ENCODE peak calls at places on chromosome 22, in five cellular contexts. D, L, I, K and Z are unnamed samples. For H3K36me3, H3K9me3 and H3K4me1, the result is how much of the 10 kb centered on the place peaks cover.

GRCh38 chr22:41925783-41926460 is 684 bp downstream of the TNFRSF13C start:
- DNase-seq in L (peak), K (peak), I (peak), D (no peak), Z (peak)

GRCh38 chr22:21015051-21016006 is at the start of gene P2RX6:
- DNase-seq in L (no peak), K (no peak), D (no peak), I (no peak), Z (no peak)

GRCh38 chr22:39821008-39821407 is 72.6 kb downstream of the ENTHD1 start:
- DNase-seq in K (no peak), D (no peak), I (no peak), L (no peak), Z (no peak)

GRCh38 chr22:47623740-47624103 is 861.3 kb downstream of the TBC1D22A start:
- DNase-seq in K (no peak), L (no peak), I (no peak), D (no peak), Z (no peak)

GRCh38 chr22:20530368-20531153 is 23.2 kb downstream of the MED15 start:
- DNase-seq in K (no peak), D (no peak), I (no peak), L (no peak), Z (peak)

GRCh38 chr22:19628038-19628776 is 86.1 kb upstream of the SEPTIN5 start:
- DNase-seq in K (no peak), I (no peak), L (no peak), D (no peak), Z (no peak)

GRCh38 chr22:46827781-46828180 is 65.3 kb downstream of the TBC1D22A start:
- DNase-seq in L (no peak), D (no peak), I (no peak), K (no peak), Z (no peak)

GRCh38 chr22:19108807-19109197 is 13.4 kb downstream of the DGCR2 start:
- DNase-seq in K (no peak), L (no peak), D (no peak), I (no peak), Z (no peak)

GRCh38 chr22:17773606-17774205 is 563 bp downstream of the BID start:
- DNase-seq in L (peak), K (peak), I (peak), D (no peak), Z (peak)

GRCh38 chr22:28585324-28585723 is 94.3 kb downstream of the TTC28 start:
- DNase-seq in K (no peak), L (no peak), I (no peak), D (no peak), Z (no peak)

GRCh38 chr22:43337946-43338345 is 5.2 kb downstream of the SCUBE1 start:
- DNase-seq in L (no peak), D (no peak), K (no peak), I (no peak), Z (no peak)

GRCh38 chr22:47189056-47189916 is 426.8 kb downstream of the TBC1D22A start:
- DNase-seq in K (no peak), L (no peak), I (no peak), D (peak), Z (no peak)

GRCh38 chr22:25166266-25167056 is 33.2 kb upstream of the CRYBB3 start:
- DNase-seq in L (no peak), D (no peak), I (no peak), K (no peak), Z (no peak)

GRCh38 chr22:20267441-20268288 is 453 bp downstream of the RTN4R start:
- DNase-seq in I (no peak), K (no peak), L (peak), D (no peak), Z (peak)

GRCh38 chr22:16961477-16962186 is 46.4 kb downstream of the GAB4 start:
- DNase-seq in D (no peak), K (no peak), L (no peak), I (no peak), Z (no peak)

GRCh38 chr22:19036523-19037273 is 85.5 kb downstream of the DGCR2 start:
- DNase-seq in D (no peak), L (no peak), K (no peak), I (no peak), Z (no peak)

GRCh38 chr22:29151316-29151715 is 54.4 kb upstream of the EMID1 start:
- DNase-seq in K (no peak), D (no peak), I (no peak), L (no peak), Z (no peak)

GRCh38 chr22:19658967-19659804 is 55.1 kb upstream of the SEPTIN5 start:
- DNase-seq in K (no peak), I (no peak), D (no peak), L (no peak), Z (no peak)

GRCh38 chr22:43042101-43042780 is 27.3 kb upstream of the PACSIN2 start:
- DNase-seq in D (no peak), K (peak), I (no peak), L (no peak), Z (no peak)

GRCh38 chr22:19763141-19764049 is 2.8 kb downstream of the TBX1 start:
- DNase-seq in L (no peak), K (no peak), D (no peak), I (no peak), Z (peak)

GRCh38 chr22:28029201-28029948 is 110.3 kb upstream of the PITPNB start:
- DNase-seq in K (peak), D (no peak), I (peak), L (no peak), Z (peak)

GRCh38 chr22:21674611-21675010 is 8.8 kb downstream of the PPIL2 start:
- DNase-seq in K (no peak), I (no peak), L (no peak), D (no peak), Z (no peak)

GRCh38 chr22:21947040-21948014 is 5.3 kb downstream of the PPM1F start:
- DNase-seq in D (no peak), I (no peak), L (peak), K (no peak), Z (no peak)

GRCh38 chr22:40654522-40655167 is 18.1 kb upstream of the MRTFA start:
- DNase-seq in L (no peak), D (peak), K (peak), I (peak), Z (peak)

GRCh38 chr22:43879901-43880742 is 11.7 kb downstream of the PNPLA5 start:
- DNase-seq in L (no peak), I (peak), K (no peak), D (no peak), Z (no peak)

GRCh38 chr22:28999510-29000224 is 62.0 kb downstream of the C22orf31 start:
- DNase-seq in I (no peak), K (no peak), L (no peak), D (no peak), Z (no peak)

GRCh38 chr22:44049369-44050231 is 25.5 kb downstream of the PARVB start:
- DNase-seq in K (no peak), I (peak), L (no peak), D (no peak), Z (no peak)

GRCh38 chr22:34429314-34429713 is 509.0 kb upstream of the LARGE1 start:
- DNase-seq in K (no peak), I (no peak), L (no peak), D (no peak), Z (no peak)

GRCh38 chr22:49779853-49780271 is 47.8 kb downstream of the BRD1 start:
- DNase-seq in L (no peak), I (no peak), K (no peak), D (no peak), Z (no peak)

GRCh38 chr22:49779226-49779625 is 48.4 kb downstream of the BRD1 start:
- DNase-seq in K (no peak), D (no peak), L (peak), I (no peak), Z (no peak)

GRCh38 chr22:49780992-49781782 is 46.5 kb downstream of the BRD1 start:
- DNase-seq in I (no peak), L (no peak), K (no peak), D (no peak), Z (no peak)

GRCh38 chr22:49777569-49778250 is 50.0 kb downstream of the BRD1 start:
- DNase-seq in D (no peak), L (no peak), I (no peak), K (no peak), Z (no peak)

GRCh38 chr22:49780281-49780991 is 47.2 kb downstream of the BRD1 start:
- DNase-seq in L (no peak), K (no peak), I (no peak), D (no peak), Z (no peak)
- H3K36me3 ChIP-seq in L (under half), K (under half), I (under half), D (under half), Z (under half)

GRCh38 chr22:30968015-30968923 is at the start of gene MORC2:
- DNase-seq in I (no peak), K (peak), D (no peak), L (no peak), Z (peak)
- H3K9me3 ChIP-seq in I (under half), K (under half), D (under half), L (under half), Z (under half)

GRCh38 chr22:30564766-30565118 is 9.7 kb downstream of the GAL3ST1 start:
- DNase-seq in I (no peak), L (no peak), D (no peak), K (no peak), Z (no peak)
- H3K4me1 ChIP-seq in I (under half), L (under half), D (under half), K (under half), Z (under half)

DNA sequence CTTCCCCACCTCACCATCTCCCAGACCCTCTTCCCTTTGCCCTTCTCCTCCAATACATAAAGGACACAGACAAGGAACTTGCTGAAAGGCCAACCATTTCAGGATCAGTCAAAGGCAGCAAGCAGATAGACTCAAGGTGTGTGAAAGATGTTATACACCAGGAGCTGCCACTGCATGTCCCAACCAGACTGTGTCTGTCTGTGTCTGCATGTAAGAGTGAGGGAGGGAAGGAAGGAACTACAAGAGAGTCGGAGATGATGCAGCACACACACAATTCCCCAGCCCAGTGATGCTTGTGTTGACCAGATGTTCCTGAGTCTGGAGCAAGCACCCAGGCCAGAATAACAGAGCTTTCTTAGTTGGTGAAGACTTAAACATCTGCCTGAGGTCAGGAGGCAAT is 58.2 kb downstream of the TIMP3 start:
- DNase-seq in I (no peak), D (no peak), K (no peak), L (no peak), Z (no peak)
- H3K36me3 ChIP-seq in I (under half), D (under half), K (under half), L (under half), Z (under half)

DNA sequence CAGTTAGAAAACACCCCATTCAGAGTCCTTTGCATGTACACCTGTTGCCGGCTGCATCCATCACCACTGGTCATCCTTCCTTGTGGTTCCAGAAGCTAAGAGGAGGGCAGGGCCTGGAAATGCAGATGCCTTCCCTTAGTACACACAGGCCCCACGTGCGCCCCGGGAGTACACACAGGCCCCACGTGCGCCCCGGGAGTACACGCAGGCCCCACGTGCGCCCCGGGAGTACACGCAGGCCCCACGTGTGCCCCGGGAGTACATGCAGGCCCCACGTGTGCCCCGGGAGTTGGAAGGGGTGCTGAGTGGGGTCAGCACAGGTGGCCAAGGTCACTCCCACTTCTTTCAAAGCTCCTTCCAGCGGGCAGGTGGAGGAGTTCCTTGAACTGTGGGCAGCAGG is 1141.9 kb downstream of the BRD1 start:
- DNase-seq in K (no peak), I (no peak), D (no peak), L (no peak), Z (no peak)
- H3K9me3 ChIP-seq in K (under half), I (under half), D (under half), L (under half), Z (under half)

DNA sequence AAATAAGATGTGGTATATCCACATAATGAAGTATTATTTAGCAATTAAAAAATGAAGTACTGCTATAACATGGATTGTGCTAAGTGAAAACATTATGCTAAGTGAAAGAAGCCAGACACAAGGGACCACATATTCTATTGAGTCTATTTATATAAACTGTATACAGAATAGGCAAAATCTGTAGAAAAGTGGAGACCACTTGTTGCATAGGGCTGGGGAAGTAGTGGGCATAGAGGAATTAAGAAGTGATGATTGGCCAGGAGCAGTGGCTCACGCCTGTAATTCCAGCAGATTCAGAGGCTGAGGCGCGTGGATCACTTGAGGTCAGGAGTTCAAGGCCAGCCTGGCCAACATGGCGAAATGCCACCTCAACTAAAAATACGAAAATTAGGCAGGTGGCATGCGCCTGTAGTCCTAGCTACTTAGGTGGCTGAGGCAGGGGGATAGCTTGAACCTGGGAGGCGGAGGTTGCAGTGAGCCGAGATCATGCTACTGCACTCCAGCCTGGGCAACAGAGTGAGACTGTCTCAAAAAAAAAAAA is 109.6 kb downstream of the RBFOX2 start:
- DNase-seq in D (no peak), I (no peak), L (no peak), K (no peak), Z (no peak)
- H3K4me1 ChIP-seq in D (half or more), I (under half), L (half or more), K (under half), Z (under half)

GRCh38 chr22:37831472-37831871 is 8.3 kb downstream of the GALR3 start:
- DNase-seq in K (no peak), D (no peak), L (no peak), I (no peak), Z (no peak)
- H3K36me3 ChIP-seq in K (under half), D (under half), L (under half), I (under half), Z (under half)

GRCh38 chr22:23926561-23926960 is 32.4 kb downstream of the MIF start:
- DNase-seq in L (no peak), I (no peak), D (no peak), K (no peak), Z (no peak)
- H3K9me3 ChIP-seq in L (under half), I (under half), D (under half), K (under half), Z (under half)

GRCh38 chr22:26404851-26405357 is 24.2 kb upstream of the ASPHD2 start:
- DNase-seq in K (no peak), I (no peak), D (no peak), L (no peak), Z (no peak)
- H3K4me1 ChIP-seq in K (under half), I (under half), D (under half), L (under half), Z (under half)

DNA sequence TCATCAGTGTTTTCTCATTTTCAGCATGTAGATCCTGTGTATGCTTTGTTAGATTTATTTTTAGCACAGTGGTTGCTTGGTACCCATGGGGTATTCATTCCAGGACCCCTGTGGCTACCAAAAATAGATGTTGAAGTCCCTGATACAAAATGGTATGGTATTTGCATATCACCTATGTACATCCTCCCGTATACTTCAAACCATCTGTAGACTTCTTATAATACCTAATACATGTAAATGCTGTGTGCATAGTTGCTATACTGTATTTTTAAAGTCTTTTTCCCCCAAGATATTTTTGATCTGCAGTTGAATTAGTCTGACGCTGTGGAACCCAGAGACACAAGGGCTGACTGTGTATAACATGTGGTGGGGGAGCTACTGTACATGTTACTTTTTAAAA is 101.1 kb downstream of the ATXN10 start:
- DNase-seq in D (no peak), L (no peak), I (no peak), K (no peak), Z (no peak)
- H3K36me3 ChIP-seq in D (under half), L (under half), I (under half), K (under half), Z (under half)